ENCODE peak calls at places on chromosome 22, in six cellular contexts. F, U, Q, Y, G and C are unnamed samples.

GRCh38 chr22:41075946-41076345 is 16.4 kb upstream of the EP300 start:
- DNase-seq in F (no peak), U (no peak), Q (no peak), Y (no peak), G (no peak), C (no peak)

GRCh38 chr22:30305906-30306628 is 16.8 kb upstream of the CASTOR1 start:
- DNase-seq in F (peak; percentile 76), U (no peak), Q (no peak), Y (no peak), G (no peak), C (no peak)

GRCh38 chr22:24176630-24177029 is 4.7 kb upstream of the SUSD2 start:
- DNase-seq in F (no peak), U (peak; percentile 57), Q (no peak), Y (no peak), G (no peak), C (no peak)

GRCh38 chr22:16955678-16956210 is 52.3 kb downstream of the GAB4 start:
- DNase-seq in F (no peak), U (no peak), Q (no peak), Y (no peak), G (peak; percentile 66), C (no peak)

GRCh38 chr22:32512267-32512982 is 37.8 kb downstream of the FBXO7 start:
- DNase-seq in F (no peak), U (no peak), Q (no peak), Y (no peak), G (no peak), C (no peak)

GRCh38 chr22:48782817-48783511 is 1044.7 kb downstream of the BRD1 start:
- DNase-seq in F (no peak), U (no peak), Q (no peak), Y (no peak), G (no peak), C (no peak)

GRCh38 chr22:24107668-24108067 is 73.6 kb upstream of the SUSD2 start:
- DNase-seq in F (no peak), U (peak; percentile 93), Q (peak; percentile 83), Y (no peak), G (peak; percentile 93), C (no peak)

GRCh38 chr22:37060801-37061610 is 9.5 kb downstream of the KCTD17 start:
- DNase-seq in F (no peak), U (no peak), Q (no peak), Y (no peak), G (no peak), C (no peak)

GRCh38 chr22:46047226-46047625 is 70.3 kb upstream of the WNT7B start:
- DNase-seq in F (no peak), U (peak; percentile 13), Q (no peak), Y (no peak), G (no peak), C (peak; percentile 8)

GRCh38 chr22:27630754-27631153 is 170.8 kb downstream of the MN1 start:
- DNase-seq in F (no peak), U (no peak), Q (no peak), Y (no peak), G (no peak), C (no peak)

GRCh38 chr22:16562711-16563554 is 29.7 kb downstream of the CCT8L2 start:
- DNase-seq in F (no peak), U (no peak), Q (no peak), Y (no peak), G (no peak), C (no peak)

GRCh38 chr22:33539202-33539901 is 380.9 kb downstream of the LARGE1 start:
- DNase-seq in F (no peak), U (no peak), Q (no peak), Y (no peak), G (no peak), C (no peak)

GRCh38 chr22:45008853-45009751 is 703 bp downstream of the PHF21B start:
- DNase-seq in F (no peak), U (peak; percentile 20), Q (no peak), Y (peak; percentile 31), G (no peak), C (peak; percentile 24)

GRCh38 chr22:20992056-20992442 is 9.9 kb downstream of the THAP7 start:
- DNase-seq in F (no peak), U (no peak), Q (no peak), Y (no peak), G (no peak), C (no peak)

GRCh38 chr22:20962491-20962945 is 4.5 kb upstream of the AIFM3 start:
- DNase-seq in F (no peak), U (no peak), Q (no peak), Y (no peak), G (no peak), C (no peak)

GRCh38 chr22:41308054-41308453 is 6.7 kb downstream of the ZC3H7B start:
- DNase-seq in F (no peak), U (peak; percentile 58), Q (no peak), Y (no peak), G (no peak), C (no peak)

GRCh38 chr22:24416095-24416494 is 11.3 kb upstream of the ADORA2A start:
- DNase-seq in F (no peak), U (no peak), Q (no peak), Y (no peak), G (no peak), C (no peak)

GRCh38 chr22:47333625-47334024 is 571.2 kb downstream of the TBC1D22A start:
- DNase-seq in F (no peak), U (no peak), Q (peak; percentile 48), Y (peak; percentile 55), G (no peak), C (no peak)
- H3K9me3 ChIP-seq in F (no peaks in the 10 kb centered on the region), U (peaks cover 3% of the 10 kb centered on the region), Q (peaks cover 21% of the 10 kb centered on the region), Y (peaks cover 9% of the 10 kb centered on the region), G (no peaks in the 10 kb centered on the region), C (no peaks in the 10 kb centered on the region)

GRCh38 chr22:35020517-35020916 is 45.4 kb upstream of the ISX start:
- DNase-seq in F (no peak), U (no peak), Q (no peak), Y (no peak), G (no peak), C (no peak)

GRCh38 chr22:35023692-35024363 is 42.1 kb upstream of the ISX start:
- DNase-seq in F (peak; percentile 4), U (peak; percentile 50), Q (no peak), Y (peak; percentile 48), G (peak; percentile 71), C (peak; percentile 83)

GRCh38 chr22:35018995-35019394 is 47.0 kb upstream of the ISX start:
- DNase-seq in F (no peak), U (no peak), Q (no peak), Y (no peak), G (no peak), C (no peak)

GRCh38 chr22:35022291-35022690 is 43.7 kb upstream of the ISX start:
- DNase-seq in F (no peak), U (no peak), Q (no peak), Y (no peak), G (no peak), C (no peak)

DNA sequence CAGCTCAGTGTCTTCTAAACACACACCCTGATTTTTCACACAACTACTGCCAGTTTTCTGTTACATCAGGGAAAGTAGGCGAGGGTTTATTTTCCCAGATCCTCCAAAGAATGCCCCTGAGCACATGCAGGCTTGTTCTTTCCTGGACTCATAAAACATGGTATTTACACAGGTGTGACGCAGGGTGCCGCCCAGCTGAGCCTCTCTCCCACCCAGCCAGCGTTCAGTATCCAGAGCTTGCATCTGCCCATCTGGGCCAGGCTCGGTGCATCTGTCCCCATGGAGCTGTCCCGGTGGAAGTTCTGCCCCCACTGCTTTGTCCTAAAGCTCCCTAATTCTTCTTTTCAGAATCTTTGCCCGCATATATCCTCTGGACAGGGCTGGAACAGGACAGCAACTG is 44.8 kb upstream of the ISX start:
- DNase-seq in F (no peak), U (no peak), Q (no peak), Y (no peak), G (no peak), C (peak; percentile 25)
- H3K4me3 ChIP-seq in F (no peak overlapping the region), U (no peak overlapping the region), Q (no peak overlapping the region), Y (no peak overlapping the region), G (no peak overlapping the region), C (no peak overlapping the region)

GRCh38 chr22:47329727-47330653 is 567.5 kb downstream of the TBC1D22A start:
- DNase-seq in F (no peak), U (no peak), Q (no peak), Y (no peak), G (no peak), C (no peak)
- H3K9me3 ChIP-seq in F (no peaks in the 10 kb centered on the region), U (peaks cover 3% of the 10 kb centered on the region), Q (peaks cover 16% of the 10 kb centered on the region), Y (peaks cover 9% of the 10 kb centered on the region), G (no peaks in the 10 kb centered on the region), C (no peaks in the 10 kb centered on the region)

DNA sequence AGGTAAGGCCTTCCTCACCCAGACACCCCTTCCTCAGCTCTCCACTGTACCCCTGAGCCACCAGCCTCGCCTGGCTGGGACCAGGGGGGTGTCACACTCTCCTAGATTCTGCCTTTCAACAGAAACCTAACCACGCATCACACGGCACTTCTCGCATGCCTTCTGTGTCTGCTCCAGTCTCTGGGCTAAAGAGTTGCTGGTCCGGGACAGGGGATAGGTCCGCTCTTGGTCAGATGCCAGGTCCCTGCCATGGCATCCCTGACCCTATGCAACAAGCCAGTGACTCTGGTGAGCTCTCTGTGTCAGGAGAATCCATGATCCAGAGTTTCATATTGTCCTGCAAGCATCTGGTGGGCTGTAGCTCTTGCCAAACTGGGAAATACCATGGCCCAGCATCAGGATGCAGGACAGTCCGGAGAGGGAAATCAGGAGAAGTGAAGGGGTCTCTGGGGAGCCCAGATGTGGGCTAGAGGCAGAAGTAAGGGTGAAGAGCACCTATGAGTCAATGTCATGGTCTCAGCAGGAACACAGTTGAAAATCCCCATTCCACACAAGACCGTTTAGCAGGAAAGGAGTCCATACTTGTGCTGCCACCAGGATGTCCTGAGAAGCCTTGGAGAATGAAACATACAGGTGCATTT is 14.1 kb downstream of the IGLL5 start:
- DNase-seq in F (no peak), U (no peak), Q (no peak), Y (no peak), G (no peak), C (no peak)
- H3K4me3 ChIP-seq in F (no peak overlapping the region), U (no peak overlapping the region), Q (no peak overlapping the region), Y (no peak overlapping the region), G (no peak overlapping the region), C (no peak overlapping the region)